ENCODE peak calls at places on chromosomes 11 and 22, in five cellular contexts. N, C, B, Y and Q are unnamed samples.

GRCh38 chr22:18091916-18092526 is 14.2 kb downstream of the PEX26 start:
- DNase-seq in N (no peak), B (peak; percentile 75), Y (peak; percentile 23), C (no peak), Q (no peak)

GRCh38 chr22:45686004-45686403 is 14.4 kb downstream of the ATXN10 start:
- DNase-seq in C (no peak), Y (no peak), B (no peak), N (no peak), Q (no peak)

GRCh38 chr11:38824573-38824972 is 2226.5 kb upstream of the RAG2 start:
- DNase-seq in N (no peak), B (no peak), C (no peak), Y (peak; percentile 9), Q (no peak)

GRCh38 chr11:3111919-3112690 is 53.0 kb downstream of the OSBPL5 start:
- DNase-seq in B (no peak), N (no peak), Y (no peak), C (no peak), Q (peak; percentile 58)

GRCh38 chr22:49968831-49969661 is 8.5 kb downstream of the PIM3 start:
- DNase-seq in B (peak; percentile 20), C (peak; percentile 29), N (no peak), Y (no peak), Q (no peak)

GRCh38 chr11:27505781-27506180 is 788 bp downstream of the LIN7C start:
- DNase-seq in B (no peak), Y (no peak), C (no peak), N (no peak), Q (no peak)

GRCh38 chr22:41589260-41589600 is 410 bp downstream of the PMM1 start:
- DNase-seq in B (no peak), Y (peak; percentile 44), N (no peak), C (no peak), Q (peak; percentile 51)

GRCh38 chr11:47236482-47236881 is 12.1 kb downstream of the ACP2 start:
- DNase-seq in B (no peak), Y (no peak), C (no peak), N (no peak), Q (no peak)

GRCh38 chr11:115222218-115222862 is 281.9 kb downstream of the CADM1 start:
- DNase-seq in Y (no peak), C (no peak), B (no peak), N (peak; percentile 2), Q (no peak)

GRCh38 chr11:102986815-102987214 is 31.3 kb upstream of the MMP13 start:
- DNase-seq in C (no peak), Y (no peak), B (no peak), N (no peak), Q (no peak)

GRCh38 chr22:48951836-48952235 is 875.8 kb downstream of the BRD1 start:
- DNase-seq in B (no peak), C (no peak), N (no peak), Y (no peak), Q (no peak)

GRCh38 chr11:125341676-125342075 is 154.4 kb downstream of the FEZ1 start:
- DNase-seq in C (no peak), B (no peak), N (no peak), Y (no peak), Q (no peak)

GRCh38 chr11:12674936-12675696 is 895 bp downstream of the TEAD1 start:
- DNase-seq in B (peak; percentile 41), N (no peak), Y (peak; percentile 68), C (peak; percentile 31), Q (no peak)

GRCh38 chr11:115518983-115519382 is 14.8 kb upstream of the CADM1 start:
- DNase-seq in C (no peak), Y (no peak), B (no peak), N (no peak), Q (no peak)

GRCh38 chr11:44753965-44754645 is 27.3 kb downstream of the TSPAN18 start:
- DNase-seq in N (no peak), B (no peak), C (no peak), Y (no peak), Q (no peak)

GRCh38 chr11:74141274-74141695 is 29.5 kb downstream of the C2CD3 start:
- DNase-seq in Y (no peak), N (no peak), C (no peak), B (no peak), Q (no peak)

GRCh38 chr11:46382644-46383403 is 1.4 kb downstream of the MDK start:
- DNase-seq in N (no peak), C (no peak), Y (peak; percentile 70), B (no peak), Q (no peak)

GRCh38 chr11:24661313-24661712 is 164.5 kb downstream of the LUZP2 start:
- DNase-seq in B (no peak), Y (no peak), N (no peak), C (no peak), Q (no peak)

GRCh38 chr22:29626497-29627195 is 23.2 kb downstream of the NF2 start:
- DNase-seq in N (no peak), C (no peak), Y (no peak), B (no peak), Q (no peak)

GRCh38 chr22:48531108-48531507 is 1296.6 kb downstream of the BRD1 start:
- DNase-seq in B (no peak), N (no peak), Y (no peak), C (no peak), Q (no peak)

GRCh38 chr11:63508009-63508408 is 2.1 kb downstream of the LGALS12 start:
- DNase-seq in N (no peak), C (no peak), B (peak; percentile 30), Y (peak; percentile 61), Q (peak; percentile 83)

GRCh38 chr22:49693416-49693815 is 134.3 kb downstream of the BRD1 start:
- DNase-seq in N (no peak), C (no peak), B (no peak), Y (no peak), Q (no peak)

GRCh38 chr11:117226388-117227385 is 5.2 kb downstream of the PCSK7 start:
- DNase-seq in B (no peak), N (peak; percentile 12), C (no peak), Y (peak; percentile 88), Q (peak; percentile 62)